ENCODE peak calls at places on chromosomes 7 and 10, in eight cellular contexts. One of them, this sample, is unnamed.

GRCh38 chr10:126565456-126565855 is 105.0 kb downstream of the C10orf90 start:
- DNase-seq in CD14-positive monocyte: no peak
- DNase-seq in vagina: no peak
- DNase-seq in NB4: no peak
- DNase-seq in glutamatergic neuron: no peak
- DNase-seq in nephron progenitor cell: no peak
- DNase-seq in neural progenitor cell: peak
- DNase-seq in cardiac muscle cell: no peak
- DNase-seq in this sample: no peak

GRCh38 chr10:74645681-74646080 is 180.7 kb upstream of the KAT6B start:
- DNase-seq in NB4: no peak
- DNase-seq in neural progenitor cell: no peak
- DNase-seq in vagina: no peak
- DNase-seq in CD14-positive monocyte: no peak
- DNase-seq in glutamatergic neuron: no peak
- DNase-seq in nephron progenitor cell: no peak
- DNase-seq in cardiac muscle cell: no peak
- DNase-seq in this sample: no peak

GRCh38 chr7:11109659-11110058 is 136.0 kb downstream of the PHF14 start:
- DNase-seq in nephron progenitor cell: no peak
- DNase-seq in CD14-positive monocyte: no peak
- DNase-seq in glutamatergic neuron: no peak
- DNase-seq in cardiac muscle cell: no peak
- DNase-seq in neural progenitor cell: no peak
- DNase-seq in vagina: no peak
- DNase-seq in NB4: no peak
- DNase-seq in this sample: no peak

GRCh38 chr10:128024426-128024825 is 101.8 kb downstream of the MKI67 start:
- DNase-seq in glutamatergic neuron: no peak
- DNase-seq in vagina: no peak
- DNase-seq in cardiac muscle cell: no peak
- DNase-seq in nephron progenitor cell: no peak
- DNase-seq in CD14-positive monocyte: no peak
- DNase-seq in NB4: peak
- DNase-seq in neural progenitor cell: no peak
- DNase-seq in this sample: no peak

GRCh38 chr10:47165168-47165710 is 134.8 kb upstream of the GDF10 start:
- DNase-seq in neural progenitor cell: no peak
- DNase-seq in CD14-positive monocyte: no peak
- DNase-seq in NB4: peak
- DNase-seq in vagina: no peak
- DNase-seq in nephron progenitor cell: no peak
- DNase-seq in glutamatergic neuron: no peak
- DNase-seq in cardiac muscle cell: peak
- DNase-seq in this sample: no peak

GRCh38 chr7:158740013-158740656 is 35.5 kb upstream of the NCAPG2 start:
- DNase-seq in neural progenitor cell: no peak
- DNase-seq in cardiac muscle cell: peak
- DNase-seq in NB4: peak
- DNase-seq in glutamatergic neuron: no peak
- DNase-seq in CD14-positive monocyte: peak
- DNase-seq in nephron progenitor cell: no peak
- DNase-seq in vagina: no peak
- DNase-seq in this sample: no peak

GRCh38 chr7:35707422-35707821 is 12.5 kb upstream of the HERPUD2 start:
- DNase-seq in NB4: no peak
- DNase-seq in glutamatergic neuron: no peak
- DNase-seq in cardiac muscle cell: peak
- DNase-seq in neural progenitor cell: no peak
- DNase-seq in vagina: no peak
- DNase-seq in CD14-positive monocyte: no peak
- DNase-seq in nephron progenitor cell: no peak
- DNase-seq in this sample: no peak

GRCh38 chr7:17849504-17849903 is 90.8 kb downstream of the SNX13 start:
- DNase-seq in CD14-positive monocyte: no peak
- DNase-seq in nephron progenitor cell: no peak
- DNase-seq in neural progenitor cell: no peak
- DNase-seq in NB4: no peak
- DNase-seq in cardiac muscle cell: peak
- DNase-seq in vagina: no peak
- DNase-seq in glutamatergic neuron: no peak
- DNase-seq in this sample: no peak

GRCh38 chr10:66980276-66980675 is 54.4 kb downstream of the LRRTM3 start:
- DNase-seq in cardiac muscle cell: no peak
- DNase-seq in neural progenitor cell: no peak
- DNase-seq in CD14-positive monocyte: no peak
- DNase-seq in nephron progenitor cell: no peak
- DNase-seq in glutamatergic neuron: no peak
- DNase-seq in vagina: no peak
- DNase-seq in NB4: no peak
- DNase-seq in this sample: no peak

GRCh38 chr7:51054231-51054630 is 262.4 kb downstream of the COBL start:
- DNase-seq in vagina: no peak
- DNase-seq in glutamatergic neuron: no peak
- DNase-seq in nephron progenitor cell: no peak
- DNase-seq in CD14-positive monocyte: no peak
- DNase-seq in neural progenitor cell: no peak
- DNase-seq in NB4: no peak
- DNase-seq in cardiac muscle cell: no peak
- DNase-seq in this sample: no peak

GRCh38 chr7:4851459-4852422 is 10.1 kb downstream of the PAPOLB start:
- DNase-seq in cardiac muscle cell: no peak
- DNase-seq in CD14-positive monocyte: no peak
- DNase-seq in vagina: no peak
- DNase-seq in glutamatergic neuron: no peak
- DNase-seq in neural progenitor cell: no peak
- DNase-seq in NB4: peak
- DNase-seq in nephron progenitor cell: no peak
- DNase-seq in this sample: no peak

GRCh38 chr7:74495112-74495880 is 41.6 kb downstream of the GTF2IRD1 start:
- DNase-seq in CD14-positive monocyte: no peak
- DNase-seq in nephron progenitor cell: no peak
- DNase-seq in NB4: no peak
- DNase-seq in cardiac muscle cell: no peak
- DNase-seq in glutamatergic neuron: no peak
- DNase-seq in neural progenitor cell: no peak
- DNase-seq in vagina: no peak
- DNase-seq in this sample: no peak

GRCh38 chr7:43394441-43395130 is 188.3 kb upstream of the STK17A start:
- DNase-seq in CD14-positive monocyte: no peak
- DNase-seq in NB4: no peak
- DNase-seq in vagina: no peak
- DNase-seq in nephron progenitor cell: no peak
- DNase-seq in glutamatergic neuron: no peak
- DNase-seq in neural progenitor cell: no peak
- DNase-seq in cardiac muscle cell: no peak
- DNase-seq in this sample: no peak

GRCh38 chr7:100171087-100171681 is 2.8 kb upstream of the GAL3ST4 start:
- DNase-seq in NB4: peak
- DNase-seq in CD14-positive monocyte: no peak
- DNase-seq in glutamatergic neuron: peak
- DNase-seq in cardiac muscle cell: no peak
- DNase-seq in vagina: no peak
- DNase-seq in neural progenitor cell: peak
- DNase-seq in nephron progenitor cell: peak
- DNase-seq in this sample: peak

GRCh38 chr10:101095550-101096213 is 33.9 kb downstream of the KAZALD1 start:
- DNase-seq in neural progenitor cell: peak
- DNase-seq in vagina: no peak
- DNase-seq in NB4: peak
- DNase-seq in nephron progenitor cell: peak
- DNase-seq in CD14-positive monocyte: peak
- DNase-seq in cardiac muscle cell: peak
- DNase-seq in glutamatergic neuron: peak
- DNase-seq in this sample: peak
- TF ChIP-seq CTCF in neural progenitor cell: peak
- TF ChIP-seq CTCF in vagina: peak
- TF ChIP-seq CTCF in NB4: peak
- TF ChIP-seq CTCF in nephron progenitor cell: peak
- TF ChIP-seq CTCF in CD14-positive monocyte: peak
- TF ChIP-seq CTCF in cardiac muscle cell: peak
- TF ChIP-seq CTCF in glutamatergic neuron: peak
- TF ChIP-seq CTCF in this sample: peak

GRCh38 chr10:929965-930364 is 1.5 kb downstream of the LARP4B start:
- DNase-seq in NB4: peak
- DNase-seq in nephron progenitor cell: no peak
- DNase-seq in glutamatergic neuron: no peak
- DNase-seq in neural progenitor cell: no peak
- DNase-seq in CD14-positive monocyte: no peak
- DNase-seq in vagina: no peak
- DNase-seq in cardiac muscle cell: no peak
- DNase-seq in this sample: no peak

GRCh38 chr10:932589-932988 is 1.1 kb upstream of the LARP4B start:
- DNase-seq in cardiac muscle cell: no peak
- DNase-seq in vagina: no peak
- DNase-seq in nephron progenitor cell: no peak
- DNase-seq in CD14-positive monocyte: no peak
- DNase-seq in glutamatergic neuron: no peak
- DNase-seq in neural progenitor cell: no peak
- DNase-seq in NB4: no peak
- DNase-seq in this sample: peak

GRCh38 chr10:927131-927530 is 4.4 kb downstream of the LARP4B start:
- DNase-seq in cardiac muscle cell: no peak
- DNase-seq in neural progenitor cell: no peak
- DNase-seq in CD14-positive monocyte: no peak
- DNase-seq in glutamatergic neuron: no peak
- DNase-seq in vagina: no peak
- DNase-seq in NB4: no peak
- DNase-seq in nephron progenitor cell: no peak
- DNase-seq in this sample: no peak

GRCh38 chr10:931326-932318 is at the start of gene LARP4B:
- DNase-seq in neural progenitor cell: peak
- DNase-seq in nephron progenitor cell: peak
- DNase-seq in vagina: peak
- DNase-seq in glutamatergic neuron: peak
- DNase-seq in cardiac muscle cell: peak
- DNase-seq in CD14-positive monocyte: peak
- DNase-seq in NB4: peak
- DNase-seq in this sample: peak

DNA sequence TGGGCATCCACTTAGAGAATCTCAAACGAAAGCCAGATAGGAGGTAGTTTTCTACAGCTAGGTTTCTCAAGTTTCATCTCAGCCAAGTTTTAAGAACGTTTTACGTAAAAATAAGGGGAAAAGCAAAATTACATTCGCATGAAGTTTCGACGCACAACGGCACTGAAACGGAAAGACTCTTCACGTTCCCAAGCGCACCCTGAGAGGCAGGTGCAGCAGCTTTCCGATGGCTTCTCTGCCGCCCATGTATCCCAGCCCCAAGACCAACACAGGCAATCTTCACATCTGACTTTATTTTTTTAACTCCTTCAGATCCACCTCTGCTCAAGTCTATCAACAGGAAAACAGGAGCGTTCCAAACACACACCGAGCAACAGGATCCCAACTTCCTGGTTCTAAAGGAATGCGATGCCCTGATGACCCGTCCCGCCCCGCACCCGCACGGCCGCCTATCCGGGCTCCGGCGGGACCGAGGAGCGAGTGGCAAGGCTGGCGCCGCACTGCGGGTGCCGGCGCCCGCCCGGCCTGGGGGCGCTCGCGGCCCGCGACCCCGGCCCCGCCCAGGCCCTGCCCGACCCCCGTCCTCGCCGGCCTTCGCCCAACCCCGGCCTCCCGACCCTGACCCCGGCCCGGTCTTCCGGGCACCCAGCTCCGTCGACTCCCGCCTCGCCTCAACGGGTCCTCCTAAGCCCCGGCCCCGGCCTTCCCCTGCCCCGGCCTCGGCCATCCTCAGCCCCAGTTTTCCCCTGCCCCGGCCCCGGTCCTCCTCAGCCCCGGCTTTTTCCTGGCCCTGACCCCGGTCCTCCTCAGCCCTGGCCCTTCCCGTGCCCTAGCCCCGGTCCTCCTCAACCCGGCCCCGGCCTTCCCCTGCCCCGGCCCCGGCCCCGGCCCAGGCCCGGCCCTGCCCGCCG is 835 bp downstream of the LARP4B start:
- DNase-seq in vagina: no peak
- DNase-seq in neural progenitor cell: peak
- DNase-seq in glutamatergic neuron: peak
- DNase-seq in NB4: peak
- DNase-seq in cardiac muscle cell: peak
- DNase-seq in CD14-positive monocyte: no peak
- DNase-seq in nephron progenitor cell: peak
- DNase-seq in this sample: peak
- TF ChIP-seq CTCF in vagina: no peak
- TF ChIP-seq CTCF in neural progenitor cell: no peak
- TF ChIP-seq CTCF in glutamatergic neuron: no peak
- TF ChIP-seq CTCF in NB4: no peak
- TF ChIP-seq CTCF in cardiac muscle cell: no peak
- TF ChIP-seq CTCF in CD14-positive monocyte: no peak
- TF ChIP-seq CTCF in nephron progenitor cell: no peak
- TF ChIP-seq CTCF in this sample: no peak

GRCh38 chr7:118252087-118252486 is 27.6 kb downstream of the ANKRD7 start:
- DNase-seq in nephron progenitor cell: no peak
- DNase-seq in neural progenitor cell: no peak
- DNase-seq in cardiac muscle cell: no peak
- DNase-seq in NB4: no peak
- DNase-seq in vagina: no peak
- DNase-seq in glutamatergic neuron: no peak
- DNase-seq in CD14-positive monocyte: no peak
- DNase-seq in this sample: no peak

GRCh38 chr7:118245267-118246040 is 20.9 kb downstream of the ANKRD7 start:
- DNase-seq in cardiac muscle cell: no peak
- DNase-seq in neural progenitor cell: peak
- DNase-seq in CD14-positive monocyte: no peak
- DNase-seq in glutamatergic neuron: no peak
- DNase-seq in vagina: no peak
- DNase-seq in nephron progenitor cell: no peak
- DNase-seq in NB4: peak
- DNase-seq in this sample: no peak

DNA sequence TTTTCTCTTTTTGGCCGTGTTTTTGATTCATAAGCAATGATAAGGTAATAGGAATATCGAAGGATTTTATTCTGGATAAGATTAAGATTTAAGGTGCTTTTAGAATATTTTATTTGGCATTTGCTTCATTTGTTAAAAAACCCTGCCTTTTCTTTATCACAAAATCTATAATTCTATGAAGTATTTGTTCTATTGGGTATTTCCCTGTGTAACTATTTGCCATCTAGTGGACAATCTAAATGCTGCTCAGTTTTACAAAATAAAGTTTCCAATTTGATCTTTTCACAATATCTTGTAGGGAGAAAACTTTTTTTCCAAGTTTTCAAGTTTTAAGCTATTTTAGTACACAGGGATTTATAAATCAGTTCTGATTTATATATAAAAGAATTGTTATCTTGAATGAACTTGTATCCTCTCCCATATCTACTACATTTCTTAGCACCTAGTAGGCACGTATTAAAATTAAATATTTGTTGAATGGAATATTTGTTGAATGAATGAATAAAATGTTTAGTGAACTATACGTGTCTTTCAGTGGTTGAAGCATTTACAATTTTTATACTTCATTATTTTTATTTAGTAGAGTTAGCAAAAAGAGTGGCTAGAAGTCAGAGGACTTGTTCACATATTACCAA is 26.5 kb downstream of the ANKRD7 start:
- DNase-seq in neural progenitor cell: no peak
- DNase-seq in CD14-positive monocyte: no peak
- DNase-seq in nephron progenitor cell: no peak
- DNase-seq in NB4: no peak
- DNase-seq in glutamatergic neuron: no peak
- DNase-seq in vagina: no peak
- DNase-seq in cardiac muscle cell: no peak
- DNase-seq in this sample: no peak
- TF ChIP-seq CTCF in neural progenitor cell: peak
- TF ChIP-seq CTCF in CD14-positive monocyte: no peak
- TF ChIP-seq CTCF in nephron progenitor cell: no peak
- TF ChIP-seq CTCF in NB4: peak
- TF ChIP-seq CTCF in glutamatergic neuron: peak
- TF ChIP-seq CTCF in vagina: no peak
- TF ChIP-seq CTCF in cardiac muscle cell: peak
- TF ChIP-seq CTCF in this sample: peak

GRCh38 chr10:88728107-88728763 is 22.2 kb downstream of the LIPK start:
- DNase-seq in CD14-positive monocyte: peak
- DNase-seq in neural progenitor cell: peak
- DNase-seq in vagina: no peak
- DNase-seq in cardiac muscle cell: peak
- DNase-seq in NB4: peak
- DNase-seq in nephron progenitor cell: peak
- DNase-seq in glutamatergic neuron: peak
- DNase-seq in this sample: peak
- TF ChIP-seq CTCF in CD14-positive monocyte: peak
- TF ChIP-seq CTCF in neural progenitor cell: peak
- TF ChIP-seq CTCF in vagina: no peak
- TF ChIP-seq CTCF in cardiac muscle cell: peak
- TF ChIP-seq CTCF in NB4: peak
- TF ChIP-seq CTCF in nephron progenitor cell: peak
- TF ChIP-seq CTCF in glutamatergic neuron: peak
- TF ChIP-seq CTCF in this sample: peak